ENCODE peak calls at places on chromosomes 2 and 18, in six cellular contexts. Y is A172, H is H54, W is NCI-H187 treated with DMSO at 0.1 percent for 48 hours, A is substantia nigra, K is lower leg skin. O is an unnamed sample.

GRCh38 chr2:144520718-144521487 is 984 bp upstream of the ZEB2 start:
- DNase-seq in K (no peak), Y (no peak), H (no peak), W (no peak), A (no peak), O (no peak)

GRCh38 chr2:17272170-17272569 is 246.1 kb downstream of the RAD51AP2 start:
- DNase-seq in K (no peak), H (no peak), W (no peak), Y (no peak), A (no peak), O (no peak)

GRCh38 chr18:48002933-48003365 is 72.5 kb upstream of the SMAD2 start:
- DNase-seq in K (no peak), A (no peak), H (peak), W (no peak), Y (peak), O (peak)

GRCh38 chr2:202418027-202418426 is 41.9 kb downstream of the BMPR2 start:
- DNase-seq in K (no peak), Y (no peak), H (no peak), A (no peak), W (no peak), O (no peak)

GRCh38 chr2:112623913-112624777 is 21.6 kb upstream of the SLC20A1 start:
- DNase-seq in K (peak), Y (peak), A (no peak), H (no peak), W (no peak), O (peak)

GRCh38 chr2:180651596-180651995 is 328.8 kb upstream of the UBE2E3 start:
- DNase-seq in W (no peak), Y (no peak), K (no peak), H (no peak), A (no peak), O (no peak)

GRCh38 chr18:24427484-24427883 is 1.0 kb downstream of the IMPACT start:
- DNase-seq in Y (no peak), K (no peak), H (no peak), A (no peak), W (no peak), O (no peak)

GRCh38 chr2:143953386-143953785 is 566.5 kb downstream of the ZEB2 start:
- DNase-seq in K (no peak), H (no peak), Y (no peak), A (no peak), W (no peak), O (no peak)

GRCh38 chr18:58010265-58010664 is 33.8 kb upstream of the NEDD4L start:
- DNase-seq in A (no peak), H (no peak), W (no peak), K (no peak), Y (no peak), O (no peak)

O was measured in HCT116.